ENCODE peak calls at places on chromosome 9, in six cellular contexts. N is Daoy; A is stimulated activated CD8-positive, alpha-beta memory T cell treated with anti-CD3 and anti-CD28 coated beads, Interleukin-15, amount 100 ng/mL, for 4 hours; Y is NCI-H460; P is effector CD8-positive, alpha-beta T cell; S is activated CD4-positive, alpha-beta T cell treated with anti-CD3 and anti-CD28 coated beads, Interleukin-2, amount 50 U/mL, for 1 hour. X is an unnamed sample.

GRCh38 chr9:126122901-126123616 is 203.6 kb upstream of the MVB12B start:
- DNase-seq in N (no peak), A (no peak), Y (no peak), P (no peak), S (no peak), X (no peak)

GRCh38 chr9:106481003-106481614 is 381.9 kb upstream of the ZNF462 start:
- DNase-seq in N (no peak), A (no peak), Y (no peak), P (no peak), S (no peak), X (no peak)

GRCh38 chr9:133423216-133423615 is 1.0 kb downstream of the ADAMTS13 start:
- DNase-seq in N (no peak), A (no peak), Y (no peak), P (no peak), S (no peak), X (no peak)

GRCh38 chr9:120348951-120349429 is 231.0 kb downstream of the CDK5RAP2 start:
- DNase-seq in N (peak), A (no peak), Y (peak), P (no peak), S (no peak), X (peak)

GRCh38 chr9:126556560-126557250 is 57.0 kb upstream of the LMX1B start:
- DNase-seq in N (no peak), A (no peak), Y (no peak), P (no peak), S (no peak), X (no peak)

GRCh38 chr9:36018129-36018528 is 18.6 kb upstream of the RECK start:
- DNase-seq in N (no peak), A (no peak), Y (no peak), P (no peak), S (no peak), X (no peak)

GRCh38 chr9:134061019-134061687 is 6.7 kb downstream of the BRD3 start:
- DNase-seq in N (no peak), A (no peak), Y (no peak), P (no peak), S (no peak), X (no peak)

GRCh38 chr9:16136961-16137360 is 584.1 kb downstream of the CCDC171 start:
- DNase-seq in N (no peak), A (no peak), Y (no peak), P (no peak), S (no peak), X (peak)

GRCh38 chr9:77807295-77807694 is 159.2 kb upstream of the GNA14 start:
- DNase-seq in N (peak), A (no peak), Y (peak), P (no peak), S (no peak), X (no peak)

GRCh38 chr9:70080481-70081119 is 37.0 kb downstream of the MAMDC2 start:
- DNase-seq in N (peak), A (no peak), Y (no peak), P (no peak), S (no peak), X (peak)

GRCh38 chr9:117392992-117393391 is 21.9 kb downstream of the ASTN2 start:
- DNase-seq in N (no peak), A (no peak), Y (no peak), P (no peak), S (no peak), X (no peak)

GRCh38 chr9:86706391-86706790 is 240.9 kb downstream of the GAS1 start:
- DNase-seq in N (peak), A (no peak), Y (no peak), P (no peak), S (no peak), X (no peak)

GRCh38 chr9:133735415-133735775 is 2.8 kb downstream of the SARDH start:
- DNase-seq in N (no peak), A (no peak), Y (no peak), P (no peak), S (no peak), X (no peak)